ENCODE peak calls at places on chromosome 20, in eight cellular contexts. O, V, U, X, R, Y, A and D are unnamed samples.

GRCh38 chr20:53643031-53643832 is 49.6 kb upstream of the ZNF217 start:
- DNase-seq in U (peak; percentile 90), V (peak; percentile 44), Y (peak; percentile 80), A (no peak), O (peak; percentile 35), R (peak; percentile 74), X (peak; percentile 89), D (peak; percentile 76)

GRCh38 chr20:63280929-63281545 is 8.4 kb downstream of the ARFGAP1 start:
- DNase-seq in O (no peak), Y (no peak), U (peak; percentile 22), V (no peak), R (no peak), X (no peak), A (no peak), D (no peak)

GRCh38 chr20:59147197-59147596 is 16.4 kb upstream of the ZNF831 start:
- DNase-seq in X (no peak), V (no peak), A (no peak), O (no peak), R (no peak), U (no peak), Y (no peak), D (no peak)

GRCh38 chr20:59010995-59011873 is 4.2 kb upstream of the CTSZ start:
- DNase-seq in V (no peak), X (peak; percentile 88), U (no peak), Y (peak; percentile 96), A (no peak), R (no peak), O (no peak), D (no peak)

GRCh38 chr20:12723811-12724210 is 285.0 kb upstream of the SPTLC3 start:
- DNase-seq in X (no peak), Y (no peak), O (no peak), R (no peak), V (no peak), U (no peak), A (no peak), D (no peak)

GRCh38 chr20:62066983-62067433 is 1.3 kb upstream of the TAF4 start:
- DNase-seq in V (peak; percentile 65), O (no peak), U (no peak), X (no peak), Y (peak; percentile 12), R (no peak), A (no peak), D (peak; percentile 77)

GRCh38 chr20:31475032-31475431 is at the start of the genes DEFB124 and REM1:
- DNase-seq in X (no peak), R (no peak), U (no peak), A (no peak), Y (no peak), O (no peak), V (no peak), D (no peak)

GRCh38 chr20:11651138-11651537 is 266.6 kb upstream of the BTBD3 start:
- DNase-seq in A (no peak), X (no peak), O (no peak), U (no peak), V (no peak), R (no peak), Y (no peak), D (no peak)

GRCh38 chr20:51434556-51435256 is 107.8 kb downstream of the NFATC2 start:
- DNase-seq in V (no peak), R (no peak), Y (peak; percentile 83), A (no peak), X (peak; percentile 95), O (no peak), U (no peak), D (no peak)

GRCh38 chr20:16007978-16008377 is 565.3 kb downstream of the KIF16B start:
- DNase-seq in A (no peak), R (no peak), V (no peak), U (no peak), O (no peak), Y (no peak), X (peak; percentile 8), D (no peak)

GRCh38 chr20:4247898-4248858 is 232.8 kb upstream of the RNF24 start:
- DNase-seq in Y (no peak), A (no peak), X (no peak), R (no peak), U (no peak), V (no peak), O (no peak), D (no peak)

GRCh38 chr20:46965124-46965455 is 70.4 kb downstream of the EYA2 start:
- DNase-seq in V (no peak), A (no peak), Y (no peak), O (no peak), R (no peak), U (no peak), X (no peak), D (no peak)

GRCh38 chr20:2797136-2797983 is 3.1 kb downstream of the CPXM1 start:
- DNase-seq in A (no peak), Y (no peak), R (no peak), X (no peak), O (no peak), V (no peak), U (no peak), D (peak; percentile 19)

GRCh38 chr20:62201173-62202082 is 18.6 kb downstream of the MTG2 start:
- DNase-seq in V (peak; percentile 49), A (no peak), O (no peak), X (no peak), U (peak; percentile 81), Y (no peak), R (no peak), D (peak; percentile 68)